ENCODE peak calls at places on chromosomes 12 and 14, in ten cellular contexts. N, S, T, K, C, U, J, P, M and F are unnamed samples.

GRCh38 chr14:50045837-50046236 is 70.5 kb downstream of the VCPKMT start:
- DNase-seq in J (no peak), U (no peak), N (no peak), C (no peak), P (no peak), M (no peak), K (no peak), S (no peak), T (no peak), F (no peak)

GRCh38 chr12:119156401-119156800 is 22.3 kb upstream of the HSPB8 start:
- DNase-seq in J (no peak), M (no peak), K (no peak), N (no peak), T (no peak), C (no peak), S (no peak), U (no peak), P (no peak), F (no peak)

GRCh38 chr12:87766044-87766443 is 263.2 kb downstream of the C12orf50 start:
- DNase-seq in C (no peak), K (no peak), S (no peak), N (no peak), T (no peak), M (no peak), P (no peak), U (no peak), J (no peak), F (no peak)

GRCh38 chr12:11747969-11748368 is 98.5 kb downstream of the ETV6 start:
- DNase-seq in T (no peak), S (no peak), N (no peak), C (no peak), P (no peak), M (no peak), K (no peak), J (no peak), U (no peak), F (no peak)

GRCh38 chr12:32494676-32495075 is 95.3 kb downstream of the FGD4 start:
- DNase-seq in M (no peak), K (no peak), J (no peak), T (no peak), S (no peak), N (no peak), P (no peak), U (no peak), C (no peak), F (no peak)

GRCh38 chr14:99627510-99628381 is 17.2 kb upstream of the HHIPL1 start:
- DNase-seq in U (no peak), N (no peak), C (no peak), P (no peak), K (no peak), T (no peak), S (no peak), M (no peak), J (no peak), F (no peak)

GRCh38 chr14:91801358-91801757 is 66.0 kb downstream of the TC2N start:
- DNase-seq in K (no peak), P (no peak), S (no peak), M (no peak), J (no peak), U (no peak), N (no peak), T (no peak), C (no peak), F (no peak)

GRCh38 chr12:46473634-46474201 is 101.1 kb upstream of the SLC38A2 start:
- DNase-seq in P (peak), C (peak), N (peak), K (peak), M (no peak), J (peak), U (no peak), T (no peak), S (no peak), F (peak)

GRCh38 chr14:94823556-94824341 is 53.8 kb upstream of the GSC start:
- DNase-seq in C (no peak), P (no peak), N (no peak), S (no peak), J (no peak), U (no peak), T (no peak), K (no peak), M (no peak), F (no peak)

GRCh38 chr14:29166507-29166906 is 399.9 kb downstream of the FOXG1 start:
- DNase-seq in S (no peak), U (no peak), K (no peak), J (no peak), T (no peak), P (no peak), M (no peak), N (no peak), C (no peak), F (no peak)

GRCh38 chr12:65546528-65546927 is 268.0 kb downstream of the MSRB3 start:
- DNase-seq in S (no peak), N (no peak), M (no peak), J (no peak), U (no peak), K (no peak), P (no peak), T (no peak), C (no peak), F (no peak)

GRCh38 chr12:72692338-72692737 is 420.2 kb downstream of the TRHDE start:
- DNase-seq in N (no peak), K (no peak), P (no peak), T (no peak), U (no peak), S (no peak), J (no peak), M (no peak), C (no peak), F (no peak)

GRCh38 chr12:58584885-58585284 is 335.4 kb downstream of the LRIG3 start:
- DNase-seq in T (no peak), P (no peak), N (no peak), J (no peak), M (no peak), U (no peak), C (no peak), S (peak), K (no peak), F (no peak)